ENCODE peak calls at places on chromosome X, in ten cellular contexts. G, L, S, P, A, V, M, O, B and F are unnamed samples.

GRCh38 chrX:130079824-130080406 is 30.4 kb downstream of the ELF4 start:
- DNase-seq in G (peak), L (peak), S (peak), P (peak), A (peak), V (peak), M (peak), O (peak), B (peak), F (peak)

GRCh38 chrX:70998402-70999027 is 67.6 kb upstream of the SLC7A3 start:
- DNase-seq in G (peak), L (peak), S (peak), P (no peak), A (peak), V (peak), M (peak), O (peak), B (peak), F (no peak)

GRCh38 chrX:11533211-11533651 is 132.5 kb downstream of the ARHGAP6 start:
- DNase-seq in G (no peak), L (no peak), S (peak), P (peak), A (peak), V (peak), M (peak), O (peak), B (no peak), F (no peak)

GRCh38 chrX:102697506-102697905 is 14.7 kb upstream of the GPRASP2 start:
- DNase-seq in G (no peak), L (no peak), S (no peak), P (no peak), A (peak), V (no peak), M (no peak), O (peak), B (no peak), F (no peak)

GRCh38 chrX:9467181-9467580 is 2.3 kb downstream of the TBL1X start:
- DNase-seq in G (no peak), L (no peak), S (no peak), P (no peak), A (no peak), V (no peak), M (peak), O (no peak), B (no peak), F (no peak)

GRCh38 chrX:37846141-37846540 is 1.2 kb downstream of the DYNLT3 start:
- DNase-seq in G (peak), L (no peak), S (peak), P (no peak), A (no peak), V (peak), M (no peak), O (peak), B (no peak), F (no peak)

GRCh38 chrX:25536307-25536970 is 520.7 kb upstream of the ARX start:
- DNase-seq in G (no peak), L (no peak), S (no peak), P (no peak), A (no peak), V (no peak), M (no peak), O (no peak), B (no peak), F (no peak)

GRCh38 chrX:39896951-39897740 is 200.6 kb downstream of the BCOR start:
- DNase-seq in G (no peak), L (no peak), S (peak), P (peak), A (peak), V (peak), M (peak), O (peak), B (peak), F (no peak)

GRCh38 chrX:132023896-132024386 is 839 bp downstream of the STK26 start:
- DNase-seq in G (peak), L (no peak), S (peak), P (no peak), A (no peak), V (peak), M (peak), O (no peak), B (no peak), F (no peak)

GRCh38 chrX:103585421-103586313 is at the start of gene TCEAL4:
- DNase-seq in G (peak), L (peak), S (peak), P (no peak), A (peak), V (peak), M (peak), O (no peak), B (peak), F (no peak)

GRCh38 chrX:67317725-67318124 is 226.1 kb upstream of the AR start:
- DNase-seq in G (no peak), L (no peak), S (no peak), P (no peak), A (no peak), V (no peak), M (no peak), O (no peak), B (no peak), F (no peak)

DNA sequence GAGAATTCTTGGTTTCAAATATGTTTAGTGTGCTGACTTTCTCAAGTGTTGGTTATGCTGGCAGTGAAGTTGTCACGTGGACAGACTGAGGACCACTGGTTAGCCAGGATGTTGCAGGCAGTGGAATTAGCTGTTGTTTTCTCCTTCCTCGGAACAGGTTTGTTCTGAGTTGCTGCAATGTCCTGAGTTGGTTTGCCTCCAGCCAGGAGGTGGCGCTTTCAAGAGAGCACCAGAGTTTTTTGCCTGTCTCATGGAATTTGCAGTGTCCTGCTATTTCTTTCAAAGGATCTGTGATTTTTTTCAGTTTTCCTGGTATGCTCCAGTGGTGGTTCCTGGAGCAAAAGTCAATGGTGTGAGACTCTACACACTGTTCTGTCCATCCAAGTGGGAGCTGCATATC is 158.1 kb upstream of the CXorf66 start:
- DNase-seq in G (no peak), L (no peak), S (peak), P (no peak), A (peak), V (peak), M (peak), O (peak), B (no peak), F (no peak)
- TF ChIP-seq CTCF in G (no peak), L (no peak), S (peak), P (no peak), A (peak), V (peak), M (peak), O (peak), B (no peak), F (no peak)

DNA sequence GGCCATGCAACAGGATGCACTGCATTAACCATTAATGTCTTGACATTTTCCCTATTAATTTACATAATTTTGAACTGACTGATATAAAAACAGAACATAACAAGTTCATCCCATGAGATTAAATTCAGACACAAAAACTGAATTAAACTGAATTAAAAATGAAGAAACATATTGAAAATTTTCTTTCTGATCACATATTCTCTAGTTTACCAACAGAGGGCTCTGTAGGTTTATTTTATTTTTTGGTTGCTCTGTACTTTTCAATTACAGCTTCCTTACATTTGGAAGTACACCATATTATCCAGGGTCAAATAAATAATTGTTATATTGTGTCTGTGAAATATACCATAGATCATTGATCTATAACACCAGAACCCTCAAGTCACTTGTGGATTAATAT is 27.3 kb upstream of the CT83 start:
- DNase-seq in G (no peak), L (no peak), S (peak), P (no peak), A (peak), V (peak), M (no peak), O (peak), B (no peak), F (no peak)
- TF ChIP-seq CTCF in G (no peak), L (no peak), S (no peak), P (no peak), A (peak), V (peak), M (peak), O (peak), B (peak), F (peak)

GRCh38 chrX:7190157-7190556 is 42.2 kb upstream of the PUDP start:
- DNase-seq in G (no peak), L (no peak), S (peak), P (no peak), A (no peak), V (peak), M (no peak), O (no peak), B (no peak), F (no peak)

GRCh38 chrX:7192871-7193270 is 44.9 kb upstream of the PUDP start:
- DNase-seq in G (no peak), L (no peak), S (no peak), P (no peak), A (no peak), V (no peak), M (peak), O (no peak), B (no peak), F (no peak)

GRCh38 chrX:7194606-7195005 is 46.7 kb upstream of the PUDP start:
- DNase-seq in G (no peak), L (no peak), S (no peak), P (no peak), A (no peak), V (no peak), M (no peak), O (no peak), B (no peak), F (no peak)

GRCh38 chrX:7191681-7192110 is 43.7 kb upstream of the PUDP start:
- DNase-seq in G (no peak), L (no peak), S (no peak), P (no peak), A (no peak), V (peak), M (no peak), O (no peak), B (no peak), F (no peak)
- TF ChIP-seq CTCF in G (no peak), L (no peak), S (no peak), P (peak), A (no peak), V (peak), M (peak), O (peak), B (no peak), F (no peak)

DNA sequence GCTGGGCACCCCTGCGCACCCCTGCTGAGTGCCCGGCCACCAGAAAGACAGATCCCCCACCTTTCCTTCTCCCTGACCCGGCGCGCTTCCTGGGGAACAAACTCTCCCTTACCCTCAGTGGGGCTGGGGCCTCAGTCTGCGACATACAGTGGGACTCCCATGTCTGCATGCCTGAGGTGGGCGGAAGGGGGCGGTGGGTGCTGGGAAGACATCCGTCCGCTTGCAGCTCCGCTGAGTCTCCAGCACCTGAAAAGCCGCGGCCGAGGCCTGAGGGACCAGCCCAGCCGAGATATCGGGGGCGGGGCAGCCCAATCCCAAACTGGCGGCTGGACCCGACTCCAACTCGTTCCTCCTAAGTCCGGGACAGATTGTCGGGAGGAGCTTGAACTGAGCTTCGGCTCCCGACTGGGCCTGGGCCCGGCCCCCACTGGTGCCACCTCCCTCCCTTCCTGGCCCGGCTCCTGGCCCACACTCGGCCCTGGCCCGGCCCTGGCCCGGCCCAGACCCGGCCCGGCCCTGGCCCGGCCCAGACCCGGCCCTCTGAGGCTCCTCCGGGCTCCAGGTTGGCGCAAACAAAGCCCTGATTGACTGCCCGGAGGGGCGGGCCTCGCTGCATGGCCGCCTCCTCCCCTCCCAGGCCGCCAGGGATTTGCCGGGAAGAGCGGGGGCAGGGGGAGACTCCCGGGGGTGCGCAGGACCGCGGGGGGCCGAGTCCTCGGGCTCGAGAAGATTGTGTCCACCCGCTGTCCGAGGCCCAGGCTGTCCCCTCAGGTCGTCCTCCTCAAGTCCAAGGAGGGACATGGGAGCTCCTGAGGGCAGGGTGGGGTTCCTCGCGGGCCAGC is 878 bp upstream of the SLC16A2 start:
- DNase-seq in G (peak), L (peak), S (peak), P (peak), A (peak), V (peak), M (peak), O (peak), B (peak), F (no peak)
- TF ChIP-seq CTCF in G (no peak), L (no peak), S (no peak), P (no peak), A (no peak), V (no peak), M (peak), O (no peak), B (no peak), F (no peak)

GRCh38 chrX:53018627-53019026 is 30.0 kb upstream of the GPR173 start:
- DNase-seq in G (no peak), L (no peak), S (no peak), P (no peak), A (peak), V (peak), M (peak), O (no peak), B (no peak), F (no peak)
- TF ChIP-seq CTCF in G (no peak), L (no peak), S (no peak), P (no peak), A (no peak), V (no peak), M (peak), O (no peak), B (no peak), F (peak)